ENCODE peak calls at places on chromosomes 6 and 20, in nine cellular contexts. V, G, T, B, Y, N, D, F and E are unnamed samples.

GRCh38 chr6:139939189-139939979 is 564.9 kb upstream of the CITED2 start:
- DNase-seq in V (no peak), G (no peak), T (no peak), B (no peak), Y (no peak), N (no peak), D (no peak), F (no peak), E (no peak)

GRCh38 chr20:37541326-37541725 is 13.7 kb upstream of the BLCAP start:
- DNase-seq in V (no peak), G (no peak), T (no peak), B (no peak), Y (no peak), N (no peak), D (no peak), F (no peak), E (no peak)

GRCh38 chr6:67933278-67933677 is 701.8 kb upstream of the ADGRB3 start:
- DNase-seq in V (no peak), G (no peak), T (no peak), B (peak), Y (no peak), N (peak), D (no peak), F (no peak), E (no peak)

GRCh38 chr6:44261581-44261980 is 3.8 kb downstream of the NFKBIE start:
- DNase-seq in V (no peak), G (no peak), T (no peak), B (no peak), Y (no peak), N (no peak), D (no peak), F (no peak), E (no peak)

GRCh38 chr20:63071541-63072181 is 64.9 kb upstream of the BHLHE23 start:
- DNase-seq in V (peak), G (no peak), T (peak), B (peak), Y (peak), N (peak), D (no peak), F (no peak), E (no peak)

GRCh38 chr6:49935387-49935786 is 28.6 kb downstream of the DEFB114 start:
- DNase-seq in V (no peak), G (no peak), T (no peak), B (no peak), Y (no peak), N (no peak), D (no peak), F (no peak), E (no peak)

GRCh38 chr6:52517502-52518278 is 59.2 kb downstream of the TRAM2 start:
- DNase-seq in V (peak), G (no peak), T (peak), B (peak), Y (peak), N (peak), D (peak), F (peak), E (no peak)

GRCh38 chr20:62589720-62590119 is 52.6 kb upstream of the SLCO4A1 start:
- DNase-seq in V (no peak), G (no peak), T (no peak), B (no peak), Y (no peak), N (no peak), D (no peak), F (no peak), E (no peak)

GRCh38 chr6:97586344-97586743 is 303.3 kb upstream of the MMS22L start:
- DNase-seq in V (no peak), G (no peak), T (peak), B (peak), Y (peak), N (no peak), D (no peak), F (no peak), E (no peak)

GRCh38 chr6:81816387-81816786 is 63.9 kb upstream of the TENT5A start:
- DNase-seq in V (no peak), G (no peak), T (no peak), B (peak), Y (no peak), N (no peak), D (no peak), F (no peak), E (no peak)

GRCh38 chr6:92647630-92648029 is 771.7 kb downstream of the EPHA7 start:
- DNase-seq in V (no peak), G (no peak), T (no peak), B (no peak), Y (no peak), N (no peak), D (no peak), F (no peak), E (no peak)

GRCh38 chr20:62064788-62065668 is 653 bp downstream of the TAF4 start:
- DNase-seq in V (no peak), G (peak), T (no peak), B (no peak), Y (no peak), N (peak), D (no peak), F (peak), E (no peak)

GRCh38 chr20:59566631-59567524 is 37.5 kb upstream of the PHACTR3 start:
- DNase-seq in V (no peak), G (peak), T (no peak), B (no peak), Y (no peak), N (no peak), D (no peak), F (no peak), E (peak)

GRCh38 chr20:33423141-33423834 is 20.3 kb downstream of the SNTA1 start:
- DNase-seq in V (peak), G (no peak), T (peak), B (peak), Y (peak), N (peak), D (peak), F (no peak), E (no peak)

GRCh38 chr6:124792386-124792785 is 169.9 kb upstream of the RNF217 start:
- DNase-seq in V (no peak), G (no peak), T (no peak), B (no peak), Y (no peak), N (no peak), D (no peak), F (no peak), E (no peak)

GRCh38 chr20:62892348-62893304 is 31.0 kb upstream of the TCFL5 start:
- DNase-seq in V (no peak), G (no peak), T (no peak), B (no peak), Y (no peak), N (no peak), D (no peak), F (no peak), E (no peak)

GRCh38 chr6:25457519-25457918 is 178.3 kb downstream of the CARMIL1 start:
- DNase-seq in V (no peak), G (no peak), T (no peak), B (no peak), Y (no peak), N (no peak), D (no peak), F (no peak), E (no peak)

GRCh38 chr20:31713312-31714049 is 9.2 kb downstream of the BCL2L1 start:
- DNase-seq in V (peak), G (peak), T (peak), B (peak), Y (peak), N (peak), D (peak), F (peak), E (no peak)

GRCh38 chr6:33313105-33313708 is 671 bp downstream of the TAPBP start:
- DNase-seq in V (peak), G (peak), T (peak), B (no peak), Y (no peak), N (peak), D (no peak), F (peak), E (peak)

GRCh38 chr6:33297956-33298772 is 578 bp downstream of the RGL2 start:
- DNase-seq in V (peak), G (no peak), T (peak), B (peak), Y (peak), N (peak), D (peak), F (peak), E (peak)

GRCh38 chr20:1816384-1817381 is 78.5 kb upstream of the SIRPA start:
- DNase-seq in V (no peak), G (no peak), T (peak), B (peak), Y (peak), N (no peak), D (no peak), F (no peak), E (peak)

GRCh38 chr6:115843945-115844344 is 216.7 kb downstream of the FRK start:
- DNase-seq in V (no peak), G (no peak), T (no peak), B (no peak), Y (no peak), N (no peak), D (no peak), F (no peak), E (no peak)

GRCh38 chr20:51864967-51865366 is 62.6 kb upstream of the SALL4 start:
- DNase-seq in V (no peak), G (no peak), T (no peak), B (no peak), Y (no peak), N (no peak), D (no peak), F (no peak), E (no peak)

GRCh38 chr20:10596726-10597125 is 77.1 kb downstream of the JAG1 start:
- DNase-seq in V (no peak), G (no peak), T (peak), B (peak), Y (peak), N (no peak), D (no peak), F (no peak), E (no peak)

DNA sequence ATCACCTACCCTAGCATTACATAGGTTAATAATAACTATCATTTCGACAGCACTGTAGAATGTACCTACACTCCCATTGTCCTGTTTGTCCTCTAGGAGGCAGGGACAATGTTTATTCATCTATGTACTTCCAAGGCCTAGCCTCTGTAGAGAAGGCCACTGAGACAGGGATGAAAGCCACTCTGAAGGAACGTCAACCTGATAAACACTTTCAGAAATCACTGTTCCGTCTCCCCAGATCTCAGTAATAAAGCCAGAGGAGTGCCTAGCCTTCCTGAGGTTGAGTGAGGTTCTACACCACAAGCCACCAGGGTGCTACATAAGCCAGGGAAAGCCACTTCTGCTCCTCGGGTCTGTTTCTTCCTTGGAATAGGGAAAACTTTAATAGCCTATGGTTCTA is 44.8 kb downstream of the POPDC3 start:
- DNase-seq in V (no peak), G (no peak), T (peak), B (peak), Y (peak), N (no peak), D (no peak), F (no peak), E (no peak)
- H3K4me3 ChIP-seq in V (no peak), G (no peak), T (no peak), B (no peak), Y (peak), N (no peak), D (no peak), F (no peak), E (no peak)

GRCh38 chr6:154974485-154975149 is 20.5 kb upstream of the TIAM2 start:
- DNase-seq in V (no peak), G (no peak), T (no peak), B (no peak), Y (no peak), N (no peak), D (no peak), F (no peak), E (no peak)
- TF ChIP-seq CTCF in V (no peak), G (no peak), T (peak), B (peak), Y (no peak), N (no peak), D (no peak), F (no peak), E (no peak)

DNA sequence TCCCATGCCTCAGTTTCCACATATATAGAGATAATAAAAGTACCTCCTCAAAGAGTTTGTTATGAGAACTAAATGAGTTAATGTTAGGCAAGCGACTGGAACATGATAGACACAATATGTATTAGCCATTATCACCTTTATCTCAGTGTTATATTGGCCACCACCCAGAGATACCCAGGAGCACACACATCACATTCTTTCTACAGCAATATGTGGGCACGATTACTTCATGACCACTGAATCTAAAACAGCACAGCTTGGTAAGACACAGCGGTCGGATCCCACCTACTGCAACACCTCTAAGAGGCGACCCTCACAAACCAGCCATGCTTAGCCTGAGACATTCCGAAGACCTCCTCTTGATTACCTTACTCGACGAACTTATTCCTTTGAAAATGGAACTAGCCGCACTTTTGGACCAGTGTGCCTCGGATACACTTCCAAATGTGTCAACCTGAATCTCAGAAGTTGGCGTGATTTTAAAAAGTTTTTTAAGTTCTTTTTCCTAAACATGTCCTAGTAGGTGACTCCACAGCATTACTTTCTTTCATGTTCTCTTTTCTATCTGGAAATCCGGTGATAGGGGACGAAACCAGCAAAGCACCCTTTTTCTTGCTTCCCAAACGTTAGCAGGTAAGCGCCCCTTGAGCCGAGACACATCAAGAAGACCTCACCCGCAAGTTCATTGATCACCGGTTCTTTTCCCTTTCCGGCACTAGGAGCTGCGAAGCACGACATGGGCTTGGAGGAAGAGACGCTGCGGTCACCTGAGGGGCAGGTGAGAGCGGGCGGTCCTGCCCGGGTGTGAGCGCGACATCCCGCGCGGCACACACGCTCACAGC is 923 bp downstream of the GMDS start:
- DNase-seq in V (no peak), G (no peak), T (no peak), B (no peak), Y (no peak), N (no peak), D (no peak), F (no peak), E (peak)
- H3K4me3 ChIP-seq in V (peak), G (peak), T (peak), B (peak), Y (peak), N (peak), D (peak), F (peak), E (peak)

GRCh38 chr6:70551566-70551965 is 15.2 kb upstream of the SDHAF4 start:
- DNase-seq in V (no peak), G (no peak), T (no peak), B (no peak), Y (no peak), N (no peak), D (no peak), F (peak), E (no peak)
- TF ChIP-seq CTCF in V (no peak), G (no peak), T (no peak), B (no peak), Y (no peak), N (no peak), D (no peak), F (no peak), E (no peak)